ENCODE peak calls at places on chromosomes 16 and 17, in six cellular contexts. One of them, this sample, is unnamed.

GRCh38 chr17:59001158-59001814 is 105.4 kb downstream of the TRIM37 start:
- DNase-seq in endodermal cell: peak; percentile 61
- DNase-seq in foreskin fibroblast: peak; percentile 11
- DNase-seq in astrocyte of the spinal cord: peak; percentile 61
- DNase-seq in prostate gland: peak; percentile 26
- DNase-seq in GM23338: peak; percentile 51
- DNase-seq in this sample: peak; percentile 57

GRCh38 chr17:45004388-45004787 is 36.3 kb upstream of the C1QL1 start:
- DNase-seq in GM23338: no peak
- DNase-seq in astrocyte of the spinal cord: no peak
- DNase-seq in prostate gland: no peak
- DNase-seq in endodermal cell: no peak
- DNase-seq in foreskin fibroblast: no peak
- DNase-seq in this sample: no peak

GRCh38 chr17:73770849-73771229 is 126.6 kb upstream of the SDK2 start:
- DNase-seq in astrocyte of the spinal cord: no peak
- DNase-seq in GM23338: no peak
- DNase-seq in prostate gland: no peak
- DNase-seq in foreskin fibroblast: no peak
- DNase-seq in endodermal cell: no peak
- DNase-seq in this sample: no peak

GRCh38 chr17:752620-753219 is 656 bp upstream of the GEMIN4 start:
- DNase-seq in endodermal cell: peak; percentile 89
- DNase-seq in GM23338: peak; percentile 69
- DNase-seq in astrocyte of the spinal cord: peak; percentile 48
- DNase-seq in prostate gland: peak; percentile 64
- DNase-seq in foreskin fibroblast: peak; percentile 48
- DNase-seq in this sample: peak; percentile 81

GRCh38 chr17:55743103-55743679 is 7.7 kb upstream of the PCTP start:
- DNase-seq in prostate gland: peak; percentile 15
- DNase-seq in GM23338: no peak
- DNase-seq in endodermal cell: no peak
- DNase-seq in foreskin fibroblast: no peak
- DNase-seq in astrocyte of the spinal cord: no peak
- DNase-seq in this sample: peak; percentile 49

GRCh38 chr17:37110012-37110701 is 161.4 kb downstream of the AATF start:
- DNase-seq in GM23338: no peak
- DNase-seq in prostate gland: no peak
- DNase-seq in foreskin fibroblast: no peak
- DNase-seq in endodermal cell: no peak
- DNase-seq in astrocyte of the spinal cord: no peak
- DNase-seq in this sample: no peak

GRCh38 chr17:10744509-10745000 is 14.7 kb upstream of the TMEM220 start:
- DNase-seq in foreskin fibroblast: no peak
- DNase-seq in GM23338: no peak
- DNase-seq in astrocyte of the spinal cord: no peak
- DNase-seq in endodermal cell: no peak
- DNase-seq in prostate gland: no peak
- DNase-seq in this sample: no peak

GRCh38 chr16:10338426-10338825 is 47.4 kb upstream of the ATF7IP2 start:
- DNase-seq in prostate gland: no peak
- DNase-seq in endodermal cell: no peak
- DNase-seq in foreskin fibroblast: no peak
- DNase-seq in astrocyte of the spinal cord: peak; percentile 7
- DNase-seq in GM23338: no peak
- DNase-seq in this sample: no peak

GRCh38 chr16:70433456-70434103 is 5.3 kb downstream of the ST3GAL2 start:
- DNase-seq in foreskin fibroblast: peak; percentile 87
- DNase-seq in endodermal cell: no peak
- DNase-seq in GM23338: no peak
- DNase-seq in prostate gland: no peak
- DNase-seq in astrocyte of the spinal cord: peak; percentile 72
- DNase-seq in this sample: peak; percentile 57

DNA sequence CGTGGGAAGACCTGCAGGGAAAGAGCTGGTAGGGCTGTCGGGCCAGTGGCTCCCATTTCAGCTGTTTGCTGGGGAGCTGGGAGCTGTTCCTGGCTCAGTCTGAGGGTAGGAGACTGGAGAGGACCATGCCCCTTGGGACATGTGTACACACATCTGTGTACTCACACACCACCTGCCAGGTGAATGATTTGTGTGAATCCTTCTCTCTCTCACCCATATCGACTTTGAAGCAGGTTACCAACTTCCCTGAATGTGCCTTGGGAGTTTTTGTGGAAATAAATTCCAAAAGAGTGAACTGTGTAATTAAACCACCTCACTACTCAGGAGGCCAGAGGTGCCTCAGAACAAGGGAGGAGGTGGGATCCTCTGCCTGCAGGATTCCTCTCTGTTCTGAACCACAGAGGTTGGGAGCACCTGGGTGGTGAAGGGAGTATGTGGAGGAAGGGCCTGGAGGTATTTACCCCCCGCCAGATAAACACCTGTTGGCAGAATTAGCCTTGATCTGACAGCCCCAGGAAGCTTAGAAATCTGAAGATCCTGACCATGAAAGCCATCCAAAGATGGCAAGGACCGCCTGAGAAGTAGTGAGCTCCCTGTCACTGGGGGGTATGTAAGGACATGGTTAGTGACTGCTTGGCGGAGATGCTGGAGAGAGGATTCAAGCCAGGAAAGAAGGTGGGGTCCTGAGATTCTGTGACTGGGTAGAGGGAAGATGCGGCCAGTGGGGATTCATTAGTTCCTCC is 3.3 kb downstream of the ABCC3 start:
- DNase-seq in prostate gland: no peak
- DNase-seq in foreskin fibroblast: no peak
- DNase-seq in GM23338: no peak
- DNase-seq in endodermal cell: no peak
- DNase-seq in astrocyte of the spinal cord: no peak
- DNase-seq in this sample: no peak
- H3K4me3 ChIP-seq in prostate gland: no peak overlapping the region
- H3K4me3 ChIP-seq in foreskin fibroblast: no peak overlapping the region
- H3K4me3 ChIP-seq in GM23338: no peak overlapping the region
- H3K4me3 ChIP-seq in endodermal cell: no peak overlapping the region
- H3K4me3 ChIP-seq in astrocyte of the spinal cord: no peak overlapping the region
- H3K4me3 ChIP-seq in this sample: no peak overlapping the region

GRCh38 chr16:27551046-27551445 is 1.1 kb downstream of the KATNIP start:
- DNase-seq in foreskin fibroblast: no peak
- DNase-seq in endodermal cell: no peak
- DNase-seq in prostate gland: no peak
- DNase-seq in GM23338: no peak
- DNase-seq in astrocyte of the spinal cord: no peak
- DNase-seq in this sample: no peak
- H3K4me3 ChIP-seq in foreskin fibroblast: peak overlapping the region; percentile 78
- H3K4me3 ChIP-seq in endodermal cell: peak overlapping the region; percentile 99
- H3K4me3 ChIP-seq in prostate gland: no peak overlapping the region
- H3K4me3 ChIP-seq in GM23338: peak overlapping the region; percentile 91
- H3K4me3 ChIP-seq in astrocyte of the spinal cord: peak overlapping the region; percentile 92
- H3K4me3 ChIP-seq in this sample: no peak overlapping the region

GRCh38 chr17:48720263-48721008 is 1.9 kb downstream of the PRAC1 start:
- DNase-seq in astrocyte of the spinal cord: no peak
- DNase-seq in foreskin fibroblast: no peak
- DNase-seq in endodermal cell: no peak
- DNase-seq in GM23338: no peak
- DNase-seq in prostate gland: no peak
- DNase-seq in this sample: no peak
- H3K4me3 ChIP-seq in astrocyte of the spinal cord: no peak overlapping the region
- H3K4me3 ChIP-seq in foreskin fibroblast: no peak overlapping the region
- H3K4me3 ChIP-seq in endodermal cell: no peak overlapping the region
- H3K4me3 ChIP-seq in GM23338: peak overlapping the region; percentile 57
- H3K4me3 ChIP-seq in prostate gland: peak overlapping the region; percentile 55
- H3K4me3 ChIP-seq in this sample: no peak overlapping the region

DNA sequence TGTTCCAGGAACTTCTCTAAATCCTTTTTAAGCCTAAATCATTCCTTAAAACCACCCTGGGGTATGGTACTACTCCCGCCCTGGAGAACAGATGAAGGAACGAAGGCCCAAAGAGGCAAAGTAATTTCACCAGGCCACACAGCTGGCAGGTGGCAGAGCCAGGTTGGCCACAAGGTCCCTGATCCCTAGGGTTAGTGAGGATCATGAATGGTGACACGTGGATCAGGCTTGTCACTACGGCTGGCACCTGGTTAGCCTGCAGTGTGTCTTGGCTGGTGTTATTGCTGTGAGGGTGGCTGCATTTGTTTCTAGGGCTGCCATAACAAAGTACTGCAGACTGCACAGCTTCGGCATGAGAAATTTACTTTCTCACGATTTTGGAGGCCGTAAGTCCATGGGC is 26.0 kb upstream of the ZNF423 start:
- DNase-seq in prostate gland: no peak
- DNase-seq in GM23338: no peak
- DNase-seq in endodermal cell: no peak
- DNase-seq in foreskin fibroblast: no peak
- DNase-seq in astrocyte of the spinal cord: no peak
- DNase-seq in this sample: no peak
- H3K4me3 ChIP-seq in prostate gland: no peak overlapping the region
- H3K4me3 ChIP-seq in GM23338: no peak overlapping the region
- H3K4me3 ChIP-seq in endodermal cell: no peak overlapping the region
- H3K4me3 ChIP-seq in foreskin fibroblast: no peak overlapping the region
- H3K4me3 ChIP-seq in astrocyte of the spinal cord: no peak overlapping the region
- H3K4me3 ChIP-seq in this sample: no peak overlapping the region

This sample was measured in lung.